ENCODE peak calls at places on chromosomes 7 and 10, in four cellular contexts. One of them, this sample, is unnamed. For H3K4me1 and H3K9me3, the result is how much of the 10 kb centered on the place peaks cover.

GRCh38 chr10:119786117-119786769 is 60.4 kb downstream of the INPP5F start:
- DNase-seq in GM23248: no peak
- DNase-seq in A549: no peak
- DNase-seq in CD4-positive, CD25-positive, alpha-beta regulatory T cell: no peak
- DNase-seq in this sample: no peak

GRCh38 chr10:115856580-115856979 is 416.4 kb downstream of the GFRA1 start:
- DNase-seq in GM23248: no peak
- DNase-seq in A549: no peak
- DNase-seq in CD4-positive, CD25-positive, alpha-beta regulatory T cell: no peak
- DNase-seq in this sample: no peak

GRCh38 chr10:123109466-123109865 is 26.3 kb upstream of the HMX3 start:
- DNase-seq in GM23248: no peak
- DNase-seq in A549: no peak
- DNase-seq in CD4-positive, CD25-positive, alpha-beta regulatory T cell: no peak
- DNase-seq in this sample: no peak

GRCh38 chr10:124578231-124579002 is 116.8 kb downstream of the LHPP start:
- DNase-seq in GM23248: no peak
- DNase-seq in A549: no peak
- DNase-seq in CD4-positive, CD25-positive, alpha-beta regulatory T cell: no peak
- DNase-seq in this sample: peak

GRCh38 chr10:95334793-95335120 is 44.0 kb upstream of the PDLIM1 start:
- DNase-seq in GM23248: no peak
- DNase-seq in A549: no peak
- DNase-seq in CD4-positive, CD25-positive, alpha-beta regulatory T cell: no peak
- DNase-seq in this sample: no peak

GRCh38 chr7:132742152-132742551 is 165.9 kb upstream of the PLXNA4 start:
- DNase-seq in GM23248: peak
- DNase-seq in A549: peak
- DNase-seq in CD4-positive, CD25-positive, alpha-beta regulatory T cell: no peak
- DNase-seq in this sample: no peak

GRCh38 chr10:6711286-6711817 is 131.3 kb upstream of the PRKCQ start:
- DNase-seq in GM23248: no peak
- DNase-seq in A549: no peak
- DNase-seq in CD4-positive, CD25-positive, alpha-beta regulatory T cell: no peak
- DNase-seq in this sample: no peak

GRCh38 chr10:99659868-99660366 is 608 bp downstream of the ENTPD7 start:
- DNase-seq in GM23248: peak
- DNase-seq in A549: no peak
- DNase-seq in CD4-positive, CD25-positive, alpha-beta regulatory T cell: no peak
- DNase-seq in this sample: no peak

GRCh38 chr7:20236790-20237189 is 19.6 kb upstream of the MACC1 start:
- DNase-seq in GM23248: peak
- DNase-seq in A549: no peak
- DNase-seq in CD4-positive, CD25-positive, alpha-beta regulatory T cell: no peak
- DNase-seq in this sample: no peak

GRCh38 chr10:80530251-80530650 is 7.5 kb upstream of the SH2D4B start:
- DNase-seq in GM23248: peak
- DNase-seq in A549: peak
- DNase-seq in CD4-positive, CD25-positive, alpha-beta regulatory T cell: peak
- DNase-seq in this sample: no peak

GRCh38 chr7:12731214-12731656 is 43.8 kb downstream of the ARL4A start:
- DNase-seq in GM23248: peak
- DNase-seq in A549: no peak
- DNase-seq in CD4-positive, CD25-positive, alpha-beta regulatory T cell: peak
- DNase-seq in this sample: no peak

GRCh38 chr7:9149499-9150082 is 716.2 kb downstream of the NXPH1 start:
- DNase-seq in GM23248: no peak
- DNase-seq in A549: no peak
- DNase-seq in CD4-positive, CD25-positive, alpha-beta regulatory T cell: no peak
- DNase-seq in this sample: no peak

GRCh38 chr7:128210590-128211570 is 30.2 kb upstream of the LEP start:
- DNase-seq in GM23248: no peak
- DNase-seq in A549: no peak
- DNase-seq in CD4-positive, CD25-positive, alpha-beta regulatory T cell: no peak
- DNase-seq in this sample: no peak

GRCh38 chr10:72375585-72375984 is 20.9 kb upstream of the DNAJB12 start:
- DNase-seq in GM23248: no peak
- DNase-seq in A549: no peak
- DNase-seq in CD4-positive, CD25-positive, alpha-beta regulatory T cell: no peak
- DNase-seq in this sample: no peak

GRCh38 chr10:21628023-21628422 is 94.0 kb downstream of the MLLT10 start:
- DNase-seq in GM23248: no peak
- DNase-seq in A549: no peak
- DNase-seq in CD4-positive, CD25-positive, alpha-beta regulatory T cell: no peak
- DNase-seq in this sample: no peak

GRCh38 chr7:121530251-121531174 is 134.4 kb upstream of the FAM3C start:
- DNase-seq in GM23248: peak
- DNase-seq in A549: peak
- DNase-seq in CD4-positive, CD25-positive, alpha-beta regulatory T cell: peak
- DNase-seq in this sample: no peak

GRCh38 chr10:35792301-35792700 is 150.2 kb upstream of the FZD8 start:
- DNase-seq in GM23248: no peak
- DNase-seq in A549: no peak
- DNase-seq in CD4-positive, CD25-positive, alpha-beta regulatory T cell: no peak
- DNase-seq in this sample: no peak

GRCh38 chr10:51980752-51981151 is 281.4 kb upstream of the CSTF2T start:
- DNase-seq in GM23248: no peak
- DNase-seq in A549: no peak
- DNase-seq in CD4-positive, CD25-positive, alpha-beta regulatory T cell: no peak
- DNase-seq in this sample: no peak

GRCh38 chr7:73885975-73886798 is 25.2 kb downstream of the TMEM270 start:
- DNase-seq in GM23248: peak
- DNase-seq in A549: no peak
- DNase-seq in CD4-positive, CD25-positive, alpha-beta regulatory T cell: no peak
- DNase-seq in this sample: peak

GRCh38 chr7:25060487-25061055 is 64.5 kb downstream of the CYCS start:
- DNase-seq in GM23248: no peak
- DNase-seq in A549: no peak
- DNase-seq in CD4-positive, CD25-positive, alpha-beta regulatory T cell: no peak
- DNase-seq in this sample: no peak

GRCh38 chr10:97744405-97745035 is 7.6 kb downstream of the ZFYVE27 start:
- DNase-seq in GM23248: no peak
- DNase-seq in A549: no peak
- DNase-seq in CD4-positive, CD25-positive, alpha-beta regulatory T cell: no peak
- DNase-seq in this sample: no peak

GRCh38 chr7:64999165-65000004 is 7.1 kb downstream of the ERV3-1 start:
- DNase-seq in GM23248: no peak
- DNase-seq in A549: no peak
- DNase-seq in CD4-positive, CD25-positive, alpha-beta regulatory T cell: no peak
- DNase-seq in this sample: no peak

GRCh38 chr10:119489572-119490326 is 52.8 kb downstream of the RGS10 start:
- DNase-seq in GM23248: peak
- DNase-seq in A549: peak
- DNase-seq in CD4-positive, CD25-positive, alpha-beta regulatory T cell: peak
- DNase-seq in this sample: no peak

GRCh38 chr10:1715821-1716220 is 21.5 kb downstream of the ADARB2 start:
- DNase-seq in GM23248: no peak
- DNase-seq in A549: peak
- DNase-seq in CD4-positive, CD25-positive, alpha-beta regulatory T cell: peak
- DNase-seq in this sample: no peak

GRCh38 chr10:120076966-120077706 is 184.6 kb downstream of the SEC23IP start:
- DNase-seq in GM23248: no peak
- DNase-seq in A549: no peak
- DNase-seq in CD4-positive, CD25-positive, alpha-beta regulatory T cell: no peak
- DNase-seq in this sample: no peak

GRCh38 chr7:1224093-1224702 is 8.5 kb upstream of the UNCX start:
- DNase-seq in GM23248: peak
- DNase-seq in A549: no peak
- DNase-seq in CD4-positive, CD25-positive, alpha-beta regulatory T cell: no peak
- DNase-seq in this sample: no peak

GRCh38 chr7:143987513-143987912 is 12.6 kb upstream of the OR6B1 start:
- DNase-seq in GM23248: no peak
- DNase-seq in A549: no peak
- DNase-seq in CD4-positive, CD25-positive, alpha-beta regulatory T cell: peak
- DNase-seq in this sample: no peak

GRCh38 chr7:25947669-25948516 is 204.1 kb upstream of the NFE2L3 start:
- DNase-seq in GM23248: no peak
- DNase-seq in A549: no peak
- DNase-seq in CD4-positive, CD25-positive, alpha-beta regulatory T cell: no peak
- DNase-seq in this sample: no peak

GRCh38 chr7:70589590-70589989 is 542.4 kb upstream of the GALNT17 start:
- DNase-seq in GM23248: no peak
- DNase-seq in A549: no peak
- DNase-seq in CD4-positive, CD25-positive, alpha-beta regulatory T cell: no peak
- DNase-seq in this sample: no peak

GRCh38 chr7:101996131-101996691 is 178.8 kb downstream of the CUX1 start:
- DNase-seq in GM23248: no peak
- DNase-seq in A549: no peak
- DNase-seq in CD4-positive, CD25-positive, alpha-beta regulatory T cell: no peak
- DNase-seq in this sample: no peak

GRCh38 chr10:117320050-117320665 is 55.1 kb downstream of the PDZD8 start:
- DNase-seq in GM23248: peak
- DNase-seq in A549: peak
- DNase-seq in CD4-positive, CD25-positive, alpha-beta regulatory T cell: peak
- DNase-seq in this sample: no peak

GRCh38 chr7:45891462-45892402 is 3.4 kb downstream of the IGFBP1 start:
- DNase-seq in GM23248: no peak
- DNase-seq in A549: no peak
- DNase-seq in CD4-positive, CD25-positive, alpha-beta regulatory T cell: no peak
- DNase-seq in this sample: no peak

GRCh38 chr7:149772821-149773425 is 465 bp downstream of the ZNF467 start:
- DNase-seq in GM23248: peak
- DNase-seq in A549: no peak
- DNase-seq in CD4-positive, CD25-positive, alpha-beta regulatory T cell: peak
- DNase-seq in this sample: no peak

GRCh38 chr10:118307237-118307636 is 34.9 kb downstream of the FAM204A start:
- DNase-seq in GM23248: no peak
- DNase-seq in A549: no peak
- DNase-seq in CD4-positive, CD25-positive, alpha-beta regulatory T cell: no peak
- DNase-seq in this sample: no peak

GRCh38 chr7:149773446-149774236 is at the start of gene ZNF467:
- DNase-seq in GM23248: peak
- DNase-seq in A549: no peak
- DNase-seq in CD4-positive, CD25-positive, alpha-beta regulatory T cell: peak
- DNase-seq in this sample: peak

GRCh38 chr7:1555813-1556540 is at the start of gene TMEM184A:
- DNase-seq in GM23248: no peak
- DNase-seq in A549: peak
- DNase-seq in CD4-positive, CD25-positive, alpha-beta regulatory T cell: peak
- DNase-seq in this sample: no peak

GRCh38 chr10:97539523-97540200 is 32.9 kb upstream of the ANKRD2 start:
- DNase-seq in GM23248: peak
- DNase-seq in A549: no peak
- DNase-seq in CD4-positive, CD25-positive, alpha-beta regulatory T cell: no peak
- DNase-seq in this sample: no peak

GRCh38 chr10:28939352-28940157 is 262.2 kb downstream of the BAMBI start:
- DNase-seq in GM23248: peak
- DNase-seq in A549: peak
- DNase-seq in CD4-positive, CD25-positive, alpha-beta regulatory T cell: no peak
- DNase-seq in this sample: peak

GRCh38 chr10:28677889-28678686 is 767 bp downstream of the BAMBI start:
- DNase-seq in GM23248: peak
- DNase-seq in A549: no peak
- DNase-seq in CD4-positive, CD25-positive, alpha-beta regulatory T cell: peak
- DNase-seq in this sample: peak

GRCh38 chr10:103086799-103087198 is 106.3 kb downstream of the NT5C2 start:
- DNase-seq in GM23248: no peak
- DNase-seq in A549: no peak
- DNase-seq in CD4-positive, CD25-positive, alpha-beta regulatory T cell: no peak
- DNase-seq in this sample: no peak
- H3K4me3 ChIP-seq in GM23248: no peak
- H3K4me3 ChIP-seq in A549: no peak
- H3K4me3 ChIP-seq in CD4-positive, CD25-positive, alpha-beta regulatory T cell: no peak
- H3K4me3 ChIP-seq in this sample: no peak

DNA sequence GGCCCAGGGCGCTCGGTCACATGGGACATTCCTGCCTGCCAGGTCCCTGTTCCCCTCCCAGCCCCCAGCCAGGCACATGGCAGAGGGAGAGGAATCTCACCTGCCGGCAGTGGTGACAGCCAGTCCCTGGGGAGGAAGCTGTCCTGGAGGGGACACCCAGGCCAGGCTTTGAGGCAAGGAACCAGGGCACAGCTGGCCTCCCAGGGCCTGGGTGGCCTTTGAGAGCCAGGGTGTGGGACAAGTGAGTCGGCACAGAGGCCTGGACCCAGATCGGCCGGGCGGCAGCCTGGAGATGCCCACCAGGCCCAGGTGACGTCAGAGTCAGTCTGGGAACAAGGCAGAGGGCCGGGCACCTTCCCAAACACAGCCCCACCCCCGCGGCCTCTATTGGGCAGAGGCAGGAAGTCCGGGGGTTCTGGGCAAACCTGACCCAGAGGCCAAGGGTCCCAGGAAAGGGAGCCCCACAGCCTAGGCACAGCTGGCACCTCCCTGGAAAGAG is 65.0 kb upstream of the CFAP46 start:
- DNase-seq in GM23248: no peak
- DNase-seq in A549: no peak
- DNase-seq in CD4-positive, CD25-positive, alpha-beta regulatory T cell: no peak
- DNase-seq in this sample: no peak
- H3K4me1 ChIP-seq in GM23248: under half
- H3K4me1 ChIP-seq in A549: under half
- H3K4me1 ChIP-seq in CD4-positive, CD25-positive, alpha-beta regulatory T cell: under half
- H3K4me1 ChIP-seq in this sample: under half

GRCh38 chr7:55517936-55518689 is 54.2 kb downstream of the VOPP1 start:
- DNase-seq in GM23248: no peak
- DNase-seq in A549: no peak
- DNase-seq in CD4-positive, CD25-positive, alpha-beta regulatory T cell: no peak
- DNase-seq in this sample: no peak
- H3K9me3 ChIP-seq in GM23248: under half
- H3K9me3 ChIP-seq in A549: under half
- H3K9me3 ChIP-seq in CD4-positive, CD25-positive, alpha-beta regulatory T cell: under half
- H3K9me3 ChIP-seq in this sample: under half

DNA sequence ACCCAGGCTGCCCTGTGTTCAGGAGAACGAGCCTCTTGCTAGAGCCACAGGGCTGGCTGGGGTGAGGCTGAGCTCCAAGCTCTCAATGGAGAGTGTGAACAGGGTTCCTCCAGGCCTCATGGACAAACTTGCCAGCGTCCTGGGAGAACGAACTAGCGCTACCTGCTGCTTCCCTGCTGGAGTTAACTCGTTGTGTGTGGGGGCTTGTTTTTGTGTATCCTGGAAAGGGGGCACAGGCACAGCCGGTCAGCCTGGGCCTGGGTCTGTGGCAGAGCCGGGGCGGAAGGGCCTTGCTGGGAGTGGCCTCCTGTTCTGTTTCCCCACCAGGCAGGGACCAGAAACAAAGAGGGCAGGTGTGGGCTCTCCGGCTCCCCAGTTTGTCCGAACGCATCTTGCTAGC is 259.2 kb downstream of the DNAJB6 start:
- DNase-seq in GM23248: no peak
- DNase-seq in A549: no peak
- DNase-seq in CD4-positive, CD25-positive, alpha-beta regulatory T cell: no peak
- DNase-seq in this sample: no peak
- H3K4me3 ChIP-seq in GM23248: no peak
- H3K4me3 ChIP-seq in A549: no peak
- H3K4me3 ChIP-seq in CD4-positive, CD25-positive, alpha-beta regulatory T cell: no peak
- H3K4me3 ChIP-seq in this sample: no peak

DNA sequence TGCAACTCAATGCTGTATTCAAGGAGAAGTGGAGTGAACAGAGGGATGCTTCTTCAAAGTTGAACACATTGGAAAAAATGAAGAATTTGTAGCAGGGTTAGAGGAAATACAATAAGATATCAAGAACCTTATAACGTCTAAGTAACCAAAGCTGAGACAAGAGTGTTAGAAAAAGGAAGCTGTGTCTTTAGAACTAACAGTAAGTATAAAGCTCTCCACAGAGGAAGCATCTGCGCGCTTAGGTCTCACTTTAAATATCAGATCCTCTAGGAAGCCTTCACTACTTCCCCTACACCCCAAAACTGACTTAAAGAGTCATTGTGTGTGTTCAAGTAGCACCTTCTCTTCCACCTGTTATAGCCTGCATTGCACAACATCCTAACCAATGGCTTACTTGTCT is 43.0 kb downstream of the CH25H start:
- DNase-seq in GM23248: no peak
- DNase-seq in A549: no peak
- DNase-seq in CD4-positive, CD25-positive, alpha-beta regulatory T cell: peak
- DNase-seq in this sample: no peak
- H3K4me1 ChIP-seq in GM23248: under half
- H3K4me1 ChIP-seq in A549: under half
- H3K4me1 ChIP-seq in CD4-positive, CD25-positive, alpha-beta regulatory T cell: under half
- H3K4me1 ChIP-seq in this sample: under half

This sample was measured in tibial artery.